ENCODE peak calls at places on chromosomes 5 and 9, in four cellular contexts. J is WTC11, Y is GM13977, V is uterus. D is an unnamed sample.
A peak's percentile ranks its signal among the peaks of the same experiment; 100 is the strongest.

GRCh38 chr9:11874414-11874813 is 818.8 kb upstream of the TYRP1 start:
- DNase-seq in J (no peak), V (no peak), Y (no peak), D (no peak)

GRCh38 chr9:114287763-114288232 is 35.1 kb upstream of the ORM1 start:
- DNase-seq in Y (no peak), V (peak; percentile 14), J (no peak), D (no peak)

GRCh38 chr5:83955916-83956315 is 235.3 kb upstream of the HAPLN1 start:
- DNase-seq in Y (no peak), V (no peak), J (no peak), D (peak; percentile 12)

GRCh38 chr5:174545926-174546325 is 178.5 kb upstream of the MSX2 start:
- DNase-seq in V (no peak), Y (no peak), J (no peak), D (no peak)

GRCh38 chr9:75410405-75410804 is 322.1 kb downstream of the OSTF1 start:
- DNase-seq in J (no peak), V (no peak), Y (no peak), D (no peak)

GRCh38 chr5:73967347-73967746 is 341.4 kb downstream of the ARHGEF28 start:
- DNase-seq in V (no peak), Y (no peak), J (no peak), D (no peak)

GRCh38 chr5:72036951-72037350 is 70.3 kb upstream of the MAP1B start:
- DNase-seq in V (no peak), Y (no peak), J (no peak), D (no peak)

GRCh38 chr5:82277987-82278710 is at the start of gene RPS23:
- DNase-seq in V (peak; percentile 89), Y (peak; percentile 83), J (peak; percentile 81), D (peak; percentile 73)

GRCh38 chr9:14346301-14346721 is 32.4 kb upstream of the NFIB start:
- DNase-seq in Y (no peak), J (peak; percentile 59), V (no peak), D (no peak)

GRCh38 chr5:151684690-151685361 is 1.9 kb downstream of the SPARC start:
- DNase-seq in J (peak; percentile 58), V (peak; percentile 77), Y (no peak), D (peak; percentile 96)

GRCh38 chr9:75109210-75109839 is 21.0 kb downstream of the OSTF1 start:
- DNase-seq in Y (no peak), J (no peak), V (no peak), D (no peak)

GRCh38 chr5:145752947-145753346 is 82.2 kb downstream of the PRELID2 start:
- DNase-seq in J (no peak), V (no peak), Y (no peak), D (peak; percentile 11)

GRCh38 chr9:124047106-124047716 is 35.6 kb downstream of the LHX2 start:
- DNase-seq in Y (no peak), J (no peak), V (no peak), D (no peak)

GRCh38 chr9:137026828-137027227 is 1.2 kb downstream of the ABCA2 start:
- DNase-seq in V (no peak), J (no peak), Y (no peak), D (no peak)

GRCh38 chr9:115730396-115730795 is 423.2 kb upstream of the PAPPA start:
- DNase-seq in Y (no peak), V (no peak), J (no peak), D (no peak)

GRCh38 chr5:36150676-36151433 is 832 bp downstream of the LMBRD2 start:
- DNase-seq in V (no peak), Y (peak; percentile 54), J (peak; percentile 54), D (no peak)

GRCh38 chr9:119792242-119792641 is 423.0 kb upstream of the BRINP1 start:
- DNase-seq in V (no peak), Y (no peak), J (no peak), D (no peak)

GRCh38 chr9:130172858-130173461 is 756 bp downstream of the NCS1 start:
- DNase-seq in Y (no peak), V (peak; percentile 53), J (no peak), D (no peak)

GRCh38 chr9:128051932-128052734 is 15.0 kb downstream of the NAIF1 start:
- DNase-seq in V (no peak), J (no peak), Y (no peak), D (no peak)

GRCh38 chr5:172117977-172118701 is 69.9 kb downstream of the STK10 start:
- DNase-seq in V (no peak), Y (no peak), J (no peak), D (no peak)

GRCh38 chr5:136025900-136026299 is 2.9 kb upstream of the TGFBI start:
- DNase-seq in Y (no peak), V (peak; percentile 59), J (no peak), D (no peak)

GRCh38 chr5:138573949-138574670 is 1.1 kb downstream of the HSPA9 start:
- DNase-seq in V (no peak), Y (no peak), J (no peak), D (no peak)

GRCh38 chr9:72383978-72384709 is 19.1 kb upstream of the ZFAND5 start:
- DNase-seq in J (no peak), V (no peak), Y (no peak), D (peak; percentile 37)

GRCh38 chr5:157540707-157541451 is 34.7 kb downstream of the ADAM19 start:
- DNase-seq in Y (peak; percentile 73), J (no peak), V (peak; percentile 55), D (no peak)

GRCh38 chr5:57676228-57677098 is 193.9 kb upstream of the ACTBL2 start:
- DNase-seq in Y (no peak), V (no peak), J (no peak), D (peak; percentile 27)

GRCh38 chr5:146662229-146662628 is 146.2 kb upstream of the GPR151 start:
- DNase-seq in J (no peak), Y (peak; percentile 10), V (no peak), D (no peak)

GRCh38 chr9:130150779-130151381 is 21.3 kb upstream of the NCS1 start:
- DNase-seq in J (no peak), V (no peak), Y (no peak), D (no peak)

GRCh38 chr9:112475318-112475717 is 11.3 kb upstream of the KIAA1958 start:
- DNase-seq in V (no peak), J (no peak), Y (no peak), D (no peak)

GRCh38 chr9:118362123-118362522 is 657.9 kb downstream of the TLR4 start:
- DNase-seq in V (no peak), Y (no peak), J (no peak), D (no peak)

GRCh38 chr5:13985736-13986418 is 41.4 kb upstream of the DNAH5 start:
- DNase-seq in J (no peak), V (no peak), Y (no peak), D (peak; percentile 61)

GRCh38 chr5:6732634-6733410 is 19.6 kb downstream of the TENT4A start:
- DNase-seq in Y (no peak), V (peak; percentile 32), J (no peak), D (no peak)

GRCh38 chr9:132090771-132091170 is 11.1 kb upstream of the MED27 start:
- DNase-seq in Y (no peak), V (no peak), J (no peak), D (no peak)

GRCh38 chr5:163846512-163846911 is 341.1 kb downstream of the MAT2B start:
- DNase-seq in Y (no peak), J (no peak), V (no peak), D (peak; percentile 27)

GRCh38 chr9:21657966-21658667 is 144.3 kb upstream of the MTAP start:
- DNase-seq in Y (no peak), J (no peak), V (no peak), D (no peak)

GRCh38 chr5:174305241-174305681 is 259.8 kb downstream of the NSG2 start:
- DNase-seq in V (no peak), Y (no peak), J (no peak), D (no peak)

GRCh38 chr5:74124826-74125225 is 498.8 kb downstream of the ARHGEF28 start:
- DNase-seq in Y (no peak), J (no peak), V (no peak), D (no peak)

GRCh38 chr5:154321546-154321945 is 124.3 kb upstream of the SAP30L start:
- DNase-seq in J (no peak), Y (no peak), V (no peak), D (no peak)

DNA sequence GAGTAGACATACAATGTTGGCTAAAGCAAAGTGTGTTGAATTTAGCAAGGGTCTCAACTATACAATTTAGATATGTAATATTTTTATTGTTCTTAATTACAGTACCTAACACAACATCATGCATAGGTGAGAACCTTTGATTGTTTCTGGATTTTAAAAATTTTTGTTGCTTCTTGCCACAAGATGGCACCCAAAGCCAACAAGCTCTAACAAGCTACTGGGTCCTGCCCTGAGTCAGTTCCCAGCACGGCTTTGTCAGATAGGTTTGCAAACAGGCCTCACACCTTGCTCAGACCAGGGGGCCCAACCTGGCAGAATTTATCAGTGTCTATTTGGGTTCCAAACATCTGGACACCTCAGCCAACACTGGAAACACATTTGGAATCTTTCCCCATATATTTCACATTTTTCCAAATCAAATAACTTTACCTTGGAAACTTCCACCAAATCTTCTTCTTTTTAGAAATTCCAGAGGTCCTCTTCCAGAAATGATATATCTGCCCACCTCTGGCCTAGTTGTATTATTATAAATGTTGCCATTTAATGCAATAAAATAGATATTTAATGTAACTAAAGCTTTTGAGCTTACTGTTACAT is 49.5 kb upstream of the EGFLAM start:
- DNase-seq in J (peak; percentile 31), Y (peak; percentile 28), V (no peak), D (no peak)
- TF ChIP-seq CTCF in J (no peak), Y (peak; percentile 36), V (no peak), D (peak; percentile 33)

GRCh38 chr9:90433398-90433890 is 209.2 kb downstream of the DIRAS2 start:
- DNase-seq in V (no peak), Y (no peak), J (peak; percentile 91), D (no peak)
- TF ChIP-seq CTCF in V (no peak), Y (no peak), J (no peak), D (no peak)

DNA sequence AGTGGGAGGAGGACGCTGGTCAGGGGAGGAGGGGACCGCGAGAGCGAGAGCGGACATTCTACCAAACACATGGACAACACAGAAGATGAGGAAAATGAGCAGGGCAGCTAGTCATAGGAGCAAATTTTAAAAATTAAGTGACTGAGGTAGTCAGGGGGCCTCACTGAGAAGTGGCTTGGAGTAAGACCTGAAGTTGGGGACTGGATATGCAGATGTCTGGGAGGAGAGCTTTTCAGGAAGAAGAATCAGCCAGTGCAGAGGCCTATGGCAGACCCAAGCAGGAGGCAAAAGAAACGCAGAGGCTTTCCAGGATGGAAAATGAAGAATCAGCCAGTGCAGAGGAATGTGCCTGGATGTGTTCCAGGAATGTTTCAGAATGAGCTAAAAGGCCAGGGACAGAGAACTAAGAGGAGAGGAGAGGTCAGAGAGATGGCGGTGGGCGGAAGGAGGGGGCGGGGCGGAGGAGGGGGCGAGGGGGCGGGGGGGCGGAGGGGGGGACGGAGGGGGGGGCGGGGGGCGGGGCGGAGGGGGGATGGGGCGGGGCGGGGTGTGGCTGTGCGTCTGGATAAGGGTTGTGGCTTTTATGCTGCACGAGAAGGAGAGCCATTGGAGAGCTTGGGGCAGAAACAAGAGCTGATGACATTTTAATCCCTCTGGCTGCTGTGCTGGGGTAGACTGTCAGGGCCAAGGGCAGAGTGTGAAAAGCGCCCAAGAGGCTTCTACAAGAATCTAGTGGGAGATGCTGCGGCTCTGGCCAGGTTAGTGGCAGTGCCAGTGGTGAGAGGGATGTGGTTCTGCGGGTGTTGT is 129.6 kb downstream of the KCNIP1 start:
- DNase-seq in Y (no peak), J (peak; percentile 28), V (peak; percentile 75), D (peak; percentile 44)
- TF ChIP-seq CTCF in Y (peak; percentile 15), J (peak; percentile 2), V (no peak), D (no peak)

DNA sequence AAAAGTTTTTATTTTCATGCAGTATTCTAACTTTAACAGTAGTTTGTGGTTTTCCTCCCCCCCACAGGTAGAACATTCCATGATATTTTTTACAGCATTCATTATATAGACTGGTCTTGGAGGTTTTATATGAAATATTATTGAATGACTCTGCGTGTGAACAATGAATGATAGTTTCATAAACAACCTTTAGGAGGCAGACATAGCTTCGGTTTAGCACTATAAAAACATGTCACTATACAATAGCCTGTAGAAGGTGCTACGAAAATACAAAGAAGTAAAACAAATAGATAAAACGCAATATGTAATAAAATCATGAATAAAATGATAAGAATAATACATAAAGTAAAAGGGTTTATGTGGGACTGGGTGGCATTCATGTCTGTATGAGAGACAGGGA is 8.5 kb downstream of the KLF4 start:
- DNase-seq in Y (no peak), J (no peak), V (no peak), D (no peak)
- TF ChIP-seq CTCF in Y (no peak), J (no peak), V (no peak), D (no peak)